ENCODE peak calls at places on chromosomes 3 and 15, in six cellular contexts. N, K, C, M, H and S are unnamed samples.

GRCh38 chr15:75181780-75182179 is 19.9 kb upstream of the C15orf39 start:
- DNase-seq in M (no peak), C (no peak), K (no peak), N (no peak), H (no peak), S (no peak)

GRCh38 chr3:122099255-122099654 is 44.1 kb downstream of the CD86 start:
- DNase-seq in M (no peak), H (no peak), N (no peak), K (no peak), C (no peak), S (no peak)

GRCh38 chr3:48596676-48597407 is 1.7 kb upstream of the COL7A1 start:
- DNase-seq in H (no peak), N (no peak), C (no peak), M (no peak), K (no peak), S (no peak)

GRCh38 chr3:168312991-168313390 is 217.3 kb upstream of the GOLIM4 start:
- DNase-seq in M (no peak), H (no peak), N (no peak), K (no peak), C (no peak), S (no peak)

GRCh38 chr15:86773766-86774165 is 694.1 kb downstream of the AGBL1 start:
- DNase-seq in C (no peak), M (no peak), K (no peak), H (no peak), N (no peak), S (no peak)

GRCh38 chr3:48518069-48518468 is 14.1 kb upstream of the SHISA5 start:
- DNase-seq in H (no peak), M (no peak), N (no peak), C (no peak), K (no peak), S (no peak)

GRCh38 chr15:59255647-59256380 is 49.2 kb downstream of the LDHAL6B start:
- DNase-seq in K (no peak), N (peak), C (no peak), H (no peak), M (no peak), S (no peak)

GRCh38 chr3:45923755-45924154 is 19.5 kb upstream of the CXCR6 start:
- DNase-seq in N (no peak), K (no peak), M (no peak), H (no peak), C (no peak), S (no peak)

GRCh38 chr3:108527109-108527508 is 16.7 kb upstream of the MYH15 start:
- DNase-seq in N (no peak), C (no peak), H (no peak), M (no peak), K (no peak), S (no peak)

GRCh38 chr3:169137076-169137475 is 526.4 kb downstream of the MECOM start:
- DNase-seq in M (no peak), C (no peak), K (no peak), H (no peak), N (no peak), S (no peak)

GRCh38 chr15:75089781-75090734 is 66.7 kb downstream of the PPCDC start:
- DNase-seq in C (no peak), K (no peak), H (no peak), N (no peak), M (no peak), S (no peak)

GRCh38 chr3:29597376-29598008 is 316.6 kb downstream of the RBMS3 start:
- DNase-seq in K (no peak), N (no peak), H (no peak), M (no peak), C (no peak), S (no peak)

GRCh38 chr3:45075821-45076625 is 49.9 kb downstream of the CLEC3B start:
- DNase-seq in H (no peak), K (no peak), M (no peak), N (no peak), C (no peak), S (no peak)

GRCh38 chr15:52558196-52558595 is 10.6 kb downstream of the ARPP19 start:
- DNase-seq in C (no peak), K (no peak), H (no peak), M (no peak), N (no peak), S (peak)

GRCh38 chr3:1600206-1600605 is 498.5 kb upstream of the CNTN4 start:
- DNase-seq in C (no peak), M (no peak), H (no peak), N (no peak), K (no peak), S (no peak)

GRCh38 chr3:11091088-11091590 is 63.2 kb upstream of the HRH1 start:
- DNase-seq in K (no peak), C (no peak), H (no peak), N (peak), M (peak), S (no peak)

GRCh38 chr3:71121429-71122167 is 461.9 kb downstream of the FOXP1 start:
- DNase-seq in N (no peak), M (no peak), C (no peak), K (no peak), H (no peak), S (no peak)

GRCh38 chr3:126346466-126346865 is 10.7 kb downstream of the KLF15 start:
- DNase-seq in K (no peak), N (no peak), M (no peak), H (no peak), C (no peak), S (no peak)

GRCh38 chr3:46923559-46924350 is 46.2 kb downstream of the PTH1R start:
- DNase-seq in N (peak), H (no peak), M (peak), C (no peak), K (peak), S (peak)

GRCh38 chr15:34360298-34360697 is 6.7 kb downstream of the LPCAT4 start:
- DNase-seq in C (no peak), H (no peak), M (no peak), K (no peak), N (peak), S (no peak)

GRCh38 chr3:9826815-9827574 is 16.8 kb downstream of the RPUSD3 start:
- DNase-seq in M (no peak), N (no peak), C (peak), K (no peak), H (peak), S (no peak)

GRCh38 chr3:58680896-58681525 is 14.4 kb upstream of the FAM3D start:
- DNase-seq in K (no peak), N (no peak), C (no peak), H (no peak), M (no peak), S (no peak)

GRCh38 chr3:17088017-17088416 is 203.3 kb downstream of the PLCL2 start:
- DNase-seq in K (no peak), N (no peak), C (no peak), H (no peak), M (no peak), S (no peak)

GRCh38 chr3:174769171-174769570 is 90.0 kb upstream of the NAALADL2 start:
- DNase-seq in M (no peak), K (no peak), H (no peak), N (no peak), C (no peak), S (no peak)

GRCh38 chr3:131421957-131422498 is 40.5 kb downstream of the NUDT16 start:
- DNase-seq in N (no peak), M (no peak), K (no peak), C (no peak), H (no peak), S (no peak)

GRCh38 chr3:47803478-47804025 is 614 bp downstream of the DHX30 start:
- DNase-seq in C (no peak), N (no peak), K (no peak), M (no peak), H (peak), S (no peak)

GRCh38 chr15:78429477-78429876 is 8.5 kb upstream of the IREB2 start:
- DNase-seq in M (no peak), C (no peak), H (no peak), K (no peak), N (no peak), S (no peak)

GRCh38 chr15:25705430-25706115 is 157.6 kb downstream of the ATP10A start:
- DNase-seq in H (no peak), N (no peak), M (no peak), C (no peak), K (no peak), S (no peak)